ENCODE peak calls at places on chromosome 20, in four cellular contexts. E is HepG2, A is GM12878, G is H1. O is an unnamed sample.

GRCh38 chr20:16350465-16350864 is 222.8 kb downstream of the KIF16B start:
- DNase-seq in A (no peak), E (no peak), G (no peak), O (no peak)

GRCh38 chr20:53692465-53693067 is 98.9 kb upstream of the ZNF217 start:
- DNase-seq in G (no peak), A (no peak), E (no peak), O (no peak)

GRCh38 chr20:47576516-47577033 is 74.9 kb downstream of the NCOA3 start:
- DNase-seq in A (peak), G (no peak), E (peak), O (no peak)

GRCh38 chr20:3471397-3472021 is 691 bp downstream of the ATRN start:
- DNase-seq in E (no peak), G (no peak), A (no peak), O (no peak)

GRCh38 chr20:24522452-24523330 is 53.3 kb downstream of the SYNDIG1 start:
- DNase-seq in E (no peak), A (no peak), G (peak), O (no peak)

GRCh38 chr20:44805991-44806729 is 4.2 kb downstream of the RIMS4 start:
- DNase-seq in A (no peak), G (peak), E (no peak), O (no peak)

GRCh38 chr20:40564997-40565680 is 123.9 kb downstream of the MAFB start:
- DNase-seq in A (no peak), E (no peak), G (no peak), O (no peak)

GRCh38 chr20:41617059-41617921 is 887 bp downstream of the CHD6 start:
- DNase-seq in A (no peak), G (peak), E (peak), O (no peak)

GRCh38 chr20:19289451-19289850 is 77.0 kb downstream of the SLC24A3 start:
- DNase-seq in A (no peak), E (no peak), G (no peak), O (no peak)

GRCh38 chr20:40634891-40635290 is 54.1 kb downstream of the MAFB start:
- DNase-seq in E (no peak), A (no peak), G (peak), O (no peak)

GRCh38 chr20:36779656-36780025 is 6.1 kb upstream of the DSN1 start:
- DNase-seq in G (no peak), E (no peak), A (no peak), O (no peak)

GRCh38 chr20:53926428-53927028 is 143.9 kb downstream of the BCAS1 start:
- DNase-seq in E (peak), A (peak), G (no peak), O (no peak)

GRCh38 chr20:16267526-16267925 is 305.7 kb downstream of the KIF16B start:
- DNase-seq in G (peak), A (no peak), E (no peak), O (no peak)

GRCh38 chr20:10902836-10903410 is 229.1 kb upstream of the JAG1 start:
- DNase-seq in E (no peak), G (no peak), A (no peak), O (no peak)

GRCh38 chr20:24650091-24650490 is 180.7 kb downstream of the SYNDIG1 start:
- DNase-seq in A (no peak), G (no peak), E (no peak), O (no peak)

GRCh38 chr20:58192567-58192966 is 35.9 kb downstream of the ANKRD60 start:
- DNase-seq in E (no peak), G (peak), A (no peak), O (no peak)

GRCh38 chr20:25987073-25987927 is 290.6 kb upstream of the ZNF337 start:
- DNase-seq in A (no peak), E (no peak), G (no peak), O (no peak)

GRCh38 chr20:17934141-17934862 is 34.3 kb downstream of the SNX5 start:
- DNase-seq in A (no peak), G (no peak), E (no peak), O (no peak)

GRCh38 chr20:31260326-31260932 is 3.0 kb downstream of the DEFB115 start:
- DNase-seq in A (no peak), E (peak), G (no peak), O (peak)

GRCh38 chr20:45322952-45323383 is 14.9 kb upstream of the MATN4 start:
- DNase-seq in G (no peak), E (peak), A (no peak), O (no peak)

GRCh38 chr20:4063631-4064030 is 48.3 kb upstream of the RNF24 start:
- DNase-seq in E (no peak), A (no peak), G (no peak), O (no peak)

GRCh38 chr20:56360899-56361199 is 2.1 kb downstream of the FAM210B start:
- DNase-seq in A (no peak), E (no peak), G (no peak), O (no peak)

GRCh38 chr20:60024801-60025200 is 66.6 kb downstream of the CDH26 start:
- DNase-seq in A (no peak), E (no peak), G (no peak), O (no peak)

GRCh38 chr20:58010666-58011065 is 217.8 kb downstream of the ANKRD60 start:
- DNase-seq in A (no peak), G (no peak), E (no peak), O (no peak)

GRCh38 chr20:31587545-31588389 is 17.3 kb upstream of the ID1 start:
- DNase-seq in E (no peak), A (no peak), G (no peak), O (no peak)

GRCh38 chr20:57404419-57405072 is 13.3 kb downstream of the RBM38 start:
- DNase-seq in G (no peak), E (no peak), A (no peak), O (no peak)

GRCh38 chr20:41702647-41703046 is 84.5 kb upstream of the CHD6 start:
- DNase-seq in E (no peak), G (no peak), A (no peak), O (no peak)

GRCh38 chr20:34834459-34834893 is 9.0 kb upstream of the NCOA6 start:
- DNase-seq in E (peak), A (no peak), G (no peak), O (no peak)

GRCh38 chr20:11229772-11230171 is 556.0 kb upstream of the JAG1 start:
- DNase-seq in E (no peak), A (no peak), G (no peak), O (no peak)

GRCh38 chr20:44494266-44494665 is 18.6 kb downstream of the TTPAL start:
- DNase-seq in A (no peak), G (no peak), E (no peak), O (no peak)

GRCh38 chr20:6045566-6045965 is 8.3 kb downstream of the LRRN4 start:
- DNase-seq in A (no peak), E (no peak), G (no peak), O (no peak)

GRCh38 chr20:57619053-57619831 is 984 bp downstream of the ZBP1 start:
- DNase-seq in E (no peak), A (peak), G (peak), O (no peak)

GRCh38 chr20:36547186-36548005 is 6.1 kb downstream of the MYL9 start:
- DNase-seq in E (no peak), A (no peak), G (no peak), O (no peak)

GRCh38 chr20:52103911-52104545 is 87.6 kb downstream of the ZFP64 start:
- DNase-seq in E (no peak), A (no peak), G (peak), O (peak)
- H3K9ac ChIP-seq in E (no peak), A (no peak), G (no peak), O (peak)

GRCh38 chr20:9359561-9360308 is 154.7 kb upstream of the LAMP5 start:
- DNase-seq in A (no peak), G (peak), E (peak), O (peak)
- TF ChIP-seq SUZ12 in A (no peak), G (no peak), E (no peak), O (no peak)

DNA sequence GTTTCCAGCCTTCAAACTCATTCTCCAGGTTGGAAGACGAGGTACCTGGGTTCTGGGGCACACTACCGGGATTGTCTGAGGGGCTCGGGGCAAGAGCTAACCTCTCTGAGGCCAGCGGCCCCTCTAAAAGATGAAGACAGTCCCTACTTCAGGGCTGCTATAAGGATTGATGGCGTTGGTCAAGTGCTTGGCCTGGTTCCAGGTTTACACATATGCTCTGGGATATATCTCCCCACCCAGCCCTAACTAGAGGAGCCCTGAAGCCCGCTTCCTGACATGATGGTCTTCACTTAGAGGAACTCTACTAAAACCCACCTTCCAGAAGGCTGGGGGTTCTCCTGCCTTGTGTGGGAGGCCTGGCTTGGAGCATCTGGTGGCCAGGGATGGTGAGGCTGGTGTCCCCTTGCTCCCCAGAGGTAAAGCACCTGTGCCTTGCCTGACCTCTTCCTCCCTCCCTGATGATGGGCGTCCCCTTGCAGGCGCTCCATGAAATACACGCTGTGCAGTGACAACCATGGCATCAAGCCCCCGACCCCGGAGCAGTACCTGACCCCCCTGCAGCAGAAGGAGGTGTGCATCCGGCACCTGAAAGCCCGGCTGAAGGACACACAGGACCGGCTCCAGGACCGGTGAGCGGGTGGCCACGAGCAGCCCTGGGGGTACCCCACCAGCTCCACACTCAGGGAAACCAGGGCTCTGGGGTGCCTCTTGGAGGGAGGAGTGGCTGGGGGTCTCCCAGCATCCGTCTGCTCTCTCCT is 28.7 kb downstream of the SDCBP2 start:
- DNase-seq in G (no peak), E (no peak), A (no peak), O (no peak)
- H3K9ac ChIP-seq in G (no peak), E (no peak), A (no peak), O (peak)

GRCh38 chr20:63416631-63417030 is 55.5 kb upstream of the CHRNA4 start:
- DNase-seq in E (no peak), A (no peak), G (no peak), O (no peak)

GRCh38 chr20:63420359-63421093 is 51.9 kb downstream of the KCNQ2 start:
- DNase-seq in A (no peak), E (no peak), G (no peak), O (no peak)

GRCh38 chr20:63417213-63418120 is 55.0 kb downstream of the KCNQ2 start:
- DNase-seq in A (no peak), G (no peak), E (no peak), O (peak)

GRCh38 chr20:63419299-63419698 is 53.2 kb downstream of the KCNQ2 start:
- DNase-seq in A (no peak), G (no peak), E (no peak), O (no peak)

DNA sequence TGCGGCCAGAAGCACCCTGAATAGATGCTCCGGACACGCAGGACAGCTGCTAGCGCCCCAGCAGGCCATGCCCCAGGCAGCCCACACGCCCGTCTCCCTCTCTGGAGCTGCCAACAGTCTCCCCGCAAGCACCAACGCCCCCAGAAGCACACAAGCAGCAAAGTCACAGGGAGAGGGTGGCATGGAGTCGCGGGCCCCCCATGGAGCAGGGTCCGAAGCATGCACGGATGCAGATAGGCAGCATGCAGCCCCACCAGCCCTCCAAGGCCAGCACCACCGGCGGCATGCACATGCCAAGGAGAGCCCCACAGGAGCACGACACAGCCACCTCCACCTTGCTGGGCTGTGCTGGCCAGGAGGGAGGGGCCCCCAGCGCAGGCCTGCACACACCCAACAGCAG is 53.8 kb downstream of the KCNQ2 start:
- DNase-seq in E (no peak), A (no peak), G (no peak), O (no peak)
- TF ChIP-seq SUZ12 in E (no peak), A (no peak), G (no peak), O (no peak)